ENCODE peak calls at places on chromosomes 11 and 22, in six cellular contexts. J, R, U, B, V and K are unnamed samples.

GRCh38 chr11:84780689-84781293 is 846.4 kb downstream of the DLG2 start:
- DNase-seq in J (no peak), U (no peak), B (peak; percentile 60), R (peak; percentile 39), V (no peak), K (no peak)

GRCh38 chr11:125463590-125464265 is 32.3 kb downstream of the FEZ1 start:
- DNase-seq in R (peak; percentile 30), V (no peak), U (no peak), J (no peak), B (peak; percentile 44), K (no peak)

GRCh38 chr11:118917488-118918127 is 8.1 kb downstream of the BCL9L start:
- DNase-seq in V (no peak), U (no peak), B (peak; percentile 97), J (no peak), R (peak; percentile 74), K (peak; percentile 72)

GRCh38 chr11:77821349-77821851 is 456 bp downstream of the AAMDC start:
- DNase-seq in J (no peak), R (peak; percentile 46), V (no peak), U (peak; percentile 25), B (peak; percentile 65), K (no peak)

GRCh38 chr11:61555051-61555969 is 25.6 kb downstream of the SYT7 start:
- DNase-seq in V (no peak), J (no peak), R (no peak), B (peak; percentile 48), U (peak; percentile 85), K (no peak)

GRCh38 chr22:37182949-37183245 is 5.2 kb downstream of the C1QTNF6 start:
- DNase-seq in B (no peak), J (no peak), R (no peak), U (no peak), V (no peak), K (peak; percentile 30)

GRCh38 chr22:34111210-34111824 is 191.0 kb upstream of the LARGE1 start:
- DNase-seq in B (peak; percentile 59), R (no peak), U (no peak), J (no peak), V (no peak), K (no peak)

GRCh38 chr22:31952459-31952858 is 8.1 kb downstream of the YWHAH start:
- DNase-seq in R (peak; percentile 94), J (no peak), V (no peak), B (peak; percentile 93), U (no peak), K (no peak)

GRCh38 chr11:42315267-42315666 is 855.8 kb upstream of the LRRC4C start:
- DNase-seq in U (no peak), R (peak; percentile 61), B (no peak), J (no peak), V (no peak), K (no peak)

GRCh38 chr22:37353839-37354238 is 71.5 kb downstream of the CYTH4 start:
- DNase-seq in U (no peak), V (no peak), R (peak; percentile 94), J (no peak), B (peak; percentile 74), K (no peak)

GRCh38 chr11:134024420-134025085 is 44.3 kb upstream of the JAM3 start:
- DNase-seq in R (peak; percentile 73), B (peak; percentile 91), U (no peak), V (no peak), J (no peak), K (no peak)

GRCh38 chr11:30635401-30635989 is 49.3 kb upstream of the MPPED2 start:
- DNase-seq in B (no peak), U (no peak), J (no peak), V (no peak), R (peak; percentile 36), K (no peak)

GRCh38 chr11:120091121-120091520 is 46.8 kb downstream of the TRIM29 start:
- DNase-seq in U (no peak), R (peak; percentile 13), J (no peak), B (no peak), V (no peak), K (no peak)

GRCh38 chr11:14578551-14578956 is 58.4 kb upstream of the PSMA1 start:
- DNase-seq in B (no peak), R (peak; percentile 21), U (peak; percentile 8), J (peak; percentile 46), V (peak; percentile 65), K (no peak)

GRCh38 chr11:64990222-64990918 is 6.4 kb downstream of the BATF2 start:
- DNase-seq in R (peak; percentile 33), J (no peak), B (no peak), V (no peak), U (no peak), K (peak; percentile 58)

GRCh38 chr11:19368726-19369364 is 128.1 kb upstream of the E2F8 start:
- DNase-seq in R (no peak), J (no peak), V (no peak), B (peak; percentile 79), U (no peak), K (no peak)

GRCh38 chr22:25420925-25421904 is 143.3 kb upstream of the GRK3 start:
- DNase-seq in U (no peak), V (no peak), B (peak; percentile 40), J (no peak), R (no peak), K (no peak)

GRCh38 chr22:45599836-45600577 is 71.6 kb upstream of the ATXN10 start:
- DNase-seq in R (no peak), B (no peak), J (no peak), V (no peak), U (no peak), K (peak; percentile 35)

GRCh38 chr11:65953471-65953870 is 8.1 kb upstream of the SART1 start:
- DNase-seq in R (no peak), U (no peak), J (no peak), B (no peak), V (no peak), K (no peak)

GRCh38 chr11:57903441-57904123 is 120.1 kb upstream of the OR9Q1 start:
- DNase-seq in J (no peak), U (peak; percentile 56), R (peak; percentile 10), B (peak; percentile 40), V (no peak), K (no peak)

GRCh38 chr11:113715882-113716625 is 9.9 kb upstream of the TMPRSS5 start:
- DNase-seq in B (no peak), R (no peak), J (no peak), V (no peak), U (no peak), K (no peak)

GRCh38 chr11:123054301-123055065 is 7.5 kb downstream of the HSPA8 start:
- DNase-seq in R (peak; percentile 66), J (no peak), V (no peak), B (peak; percentile 89), U (peak; percentile 44), K (no peak)

GRCh38 chr11:111541209-111542061 is 915 bp downstream of the LAYN start:
- DNase-seq in V (no peak), U (peak; percentile 39), R (peak; percentile 94), B (peak; percentile 77), J (no peak), K (peak; percentile 60)

GRCh38 chr11:129460714-129461113 is 85.1 kb downstream of the BARX2 start:
- DNase-seq in J (no peak), V (no peak), R (no peak), B (no peak), U (no peak), K (no peak)

GRCh38 chr11:32704775-32705174 is 89.7 kb downstream of the CCDC73 start:
- DNase-seq in U (no peak), V (no peak), R (no peak), B (no peak), J (no peak), K (no peak)

GRCh38 chr11:24828938-24829337 is 332.1 kb downstream of the LUZP2 start:
- DNase-seq in V (no peak), U (peak; percentile 48), J (no peak), B (no peak), R (no peak), K (no peak)

GRCh38 chr11:29272019-29272654 is 744.7 kb downstream of the KCNA4 start:
- DNase-seq in B (peak; percentile 59), U (no peak), V (no peak), J (no peak), R (peak; percentile 54), K (no peak)

GRCh38 chr22:19870153-19871022 is 15.7 kb upstream of the GNB1L start:
- DNase-seq in U (no peak), V (no peak), J (no peak), B (no peak), R (no peak), K (peak; percentile 38)
- H3K27me3 ChIP-seq in U (no peaks in the 10 kb centered on the region), V (no peaks in the 10 kb centered on the region), J (no peaks in the 10 kb centered on the region), B (no peaks in the 10 kb centered on the region), R (no peaks in the 10 kb centered on the region), K (no peaks in the 10 kb centered on the region)

GRCh38 chr22:39703890-39704658 is 133.5 kb downstream of the CACNA1I start:
- DNase-seq in B (peak; percentile 63), U (no peak), R (peak; percentile 61), V (no peak), J (no peak), K (no peak)

GRCh38 chr22:39699631-39700348 is 129.2 kb downstream of the CACNA1I start:
- DNase-seq in R (no peak), B (no peak), J (no peak), V (no peak), U (no peak), K (no peak)

GRCh38 chr22:39700565-39700964 is 130.0 kb downstream of the CACNA1I start:
- DNase-seq in J (no peak), R (no peak), B (no peak), V (no peak), U (no peak), K (no peak)

GRCh38 chr22:39693943-39694500 is 123.5 kb downstream of the CACNA1I start:
- DNase-seq in U (no peak), R (no peak), B (no peak), J (no peak), V (no peak), K (no peak)

DNA sequence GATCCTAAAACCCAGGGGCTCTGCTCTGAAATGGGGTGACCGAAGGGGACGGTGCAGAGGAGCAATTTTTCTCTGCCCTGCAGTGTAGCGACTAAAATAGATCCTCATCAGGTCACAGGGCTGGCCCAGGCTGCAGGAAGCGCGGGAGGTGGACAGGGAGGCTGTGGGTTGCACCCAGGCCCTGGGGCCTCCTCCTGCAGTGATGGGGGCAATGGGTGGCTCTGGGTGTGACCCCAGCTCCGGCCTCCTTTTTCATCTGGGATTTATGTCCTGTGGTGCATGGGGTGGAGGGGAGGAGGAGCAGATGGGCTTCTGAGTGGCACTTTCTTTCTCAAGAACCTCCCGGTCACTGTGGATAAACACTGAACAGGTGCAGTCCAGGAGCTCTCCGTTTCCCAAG is 127.6 kb downstream of the CACNA1I start:
- DNase-seq in B (no peak), J (no peak), U (no peak), V (no peak), R (no peak), K (no peak)
- H3K27me3 ChIP-seq in B (peaks cover 47% of the 10 kb centered on the region), J (no peaks in the 10 kb centered on the region), U (no peaks in the 10 kb centered on the region), V (peaks cover 10% of the 10 kb centered on the region), R (no peaks in the 10 kb centered on the region), K (peaks cover 32% of the 10 kb centered on the region)

DNA sequence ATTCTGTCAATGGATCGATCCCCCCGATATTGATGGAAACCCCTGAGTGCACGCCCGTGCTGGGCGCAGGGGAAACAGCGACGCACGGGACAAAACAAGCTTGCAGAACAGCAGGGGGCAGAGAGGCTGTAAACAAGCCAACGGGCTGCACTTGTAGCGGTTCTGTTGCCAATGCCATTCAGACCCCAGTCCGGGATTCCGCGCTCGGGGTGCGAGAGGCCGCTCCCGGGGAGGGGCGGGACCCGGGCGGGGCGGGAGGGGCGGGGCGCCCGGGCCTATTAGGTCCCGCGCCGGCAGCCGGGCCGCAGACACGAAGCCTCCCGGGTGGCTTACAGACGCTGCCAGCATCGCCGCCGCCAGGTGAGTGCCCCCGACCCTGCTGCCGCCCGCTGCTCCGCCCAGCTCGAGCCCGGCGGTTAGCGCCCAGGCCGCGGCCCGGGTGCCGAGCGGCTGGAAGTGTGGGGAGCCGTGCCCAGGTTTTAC is at the start of gene BIK:
- DNase-seq in V (no peak), U (peak; percentile 68), B (peak; percentile 44), J (peak; percentile 25), R (no peak), K (peak; percentile 69)
- H3K27me3 ChIP-seq in V (no peaks in the 10 kb centered on the region), U (no peaks in the 10 kb centered on the region), B (peaks cover 25% of the 10 kb centered on the region), J (no peaks in the 10 kb centered on the region), R (peaks cover 40% of the 10 kb centered on the region), K (peaks cover 17% of the 10 kb centered on the region)

GRCh38 chr22:39508393-39508792 is 6.3 kb downstream of the MIEF1 start:
- DNase-seq in U (no peak), J (no peak), V (no peak), B (no peak), R (no peak), K (no peak)
- H3K27me3 ChIP-seq in U (no peaks in the 10 kb centered on the region), J (no peaks in the 10 kb centered on the region), V (no peaks in the 10 kb centered on the region), B (no peaks in the 10 kb centered on the region), R (no peaks in the 10 kb centered on the region), K (no peaks in the 10 kb centered on the region)